ENCODE peak calls at places on chromosomes 12 and 14, in five cellular contexts. U, C, D, A and Q are unnamed samples.

GRCh38 chr12:18799561-18799960 is 61.6 kb downstream of the CAPZA3 start:
- DNase-seq in C (no peak), D (no peak), U (no peak), A (no peak), Q (no peak)

GRCh38 chr14:95043732-95044462 is 113.4 kb downstream of the DICER1 start:
- DNase-seq in D (no peak), A (no peak), U (no peak), C (no peak), Q (no peak)

GRCh38 chr12:68812553-68813241 is 4.7 kb downstream of the MDM2 start:
- DNase-seq in A (no peak), U (no peak), C (no peak), D (no peak), Q (no peak)

GRCh38 chr14:68084256-68084655 is 264.7 kb downstream of the RAD51B start:
- DNase-seq in D (no peak), U (no peak), C (no peak), A (no peak), Q (no peak)

GRCh38 chr12:98352218-98352811 is 163.1 kb upstream of the TMPO start:
- DNase-seq in D (no peak), A (no peak), U (peak; percentile 42), C (no peak), Q (no peak)

GRCh38 chr14:65223636-65224035 is 121.3 kb upstream of the MAX start:
- DNase-seq in A (no peak), D (no peak), U (no peak), C (no peak), Q (no peak)

GRCh38 chr14:50859296-50859624 is 12.6 kb upstream of the ABHD12B start:
- DNase-seq in C (no peak), D (no peak), A (no peak), U (no peak), Q (no peak)

GRCh38 chr12:112852127-112852526 is 54.6 kb upstream of the OAS1 start:
- DNase-seq in C (no peak), A (no peak), U (no peak), D (no peak), Q (no peak)

GRCh38 chr12:81992461-81992860 is 233.3 kb upstream of the PPFIA2 start:
- DNase-seq in C (no peak), D (peak; percentile 24), U (no peak), A (no peak), Q (peak; percentile 58)

GRCh38 chr12:3647504-3647903 is 105.4 kb downstream of the CRACR2A start:
- DNase-seq in A (no peak), D (no peak), C (no peak), U (no peak), Q (no peak)

GRCh38 chr12:3641428-3641883 is 111.5 kb downstream of the CRACR2A start:
- DNase-seq in C (no peak), D (no peak), A (no peak), U (no peak), Q (no peak)

GRCh38 chr12:3646561-3647241 is 106.2 kb downstream of the CRACR2A start:
- DNase-seq in U (no peak), A (no peak), D (no peak), C (no peak), Q (no peak)

GRCh38 chr12:3644103-3644502 is 108.8 kb downstream of the CRACR2A start:
- DNase-seq in U (no peak), C (no peak), A (no peak), D (no peak), Q (no peak)
- TF ChIP-seq CTCF in U (no peak), C (no peak), A (no peak), D (no peak), Q (no peak)

GRCh38 chr12:125185740-125186470 is 120.7 kb downstream of the AACS start:
- DNase-seq in C (peak; percentile 65), D (peak; percentile 80), A (peak; percentile 81), U (peak; percentile 80), Q (peak; percentile 52)
- TF ChIP-seq CTCF in C (peak; percentile 21), D (peak; percentile 35), A (no peak), U (peak; percentile 20), Q (no peak)

DNA sequence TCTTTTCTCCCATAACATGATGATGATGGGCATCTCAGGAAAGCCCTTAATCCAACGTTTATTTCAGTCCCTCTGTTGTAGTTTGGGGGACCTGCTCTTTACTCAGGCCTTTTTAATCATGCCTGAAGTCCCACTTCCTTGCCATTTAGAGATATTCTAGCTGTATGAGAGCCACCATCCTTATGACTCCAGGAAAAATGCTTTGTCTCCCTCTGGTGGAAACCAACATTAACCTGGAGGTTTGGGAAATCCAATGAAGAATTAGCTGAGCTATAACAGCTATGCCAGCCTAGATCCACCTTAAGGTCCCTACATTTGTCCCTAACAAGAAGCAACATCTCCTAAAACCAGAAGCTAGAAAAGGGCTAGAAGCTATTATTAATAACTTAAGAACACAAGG is 1399.1 kb downstream of the LRFN5 start:
- DNase-seq in C (no peak), D (no peak), A (no peak), U (no peak), Q (no peak)
- TF ChIP-seq CTCF in C (no peak), D (no peak), A (no peak), U (no peak), Q (no peak)

GRCh38 chr12:25975179-25975578 is 16.7 kb downstream of the RASSF8 start:
- DNase-seq in C (no peak), D (no peak), A (no peak), U (no peak), Q (no peak)

GRCh38 chr12:25976289-25976688 is 17.8 kb downstream of the RASSF8 start:
- DNase-seq in C (no peak), D (no peak), U (no peak), A (no peak), Q (no peak)

GRCh38 chr12:25977047-25977446 is 18.6 kb downstream of the RASSF8 start:
- DNase-seq in D (no peak), A (no peak), U (no peak), C (no peak), Q (no peak)

GRCh38 chr12:25972783-25973182 is 14.3 kb downstream of the RASSF8 start:
- DNase-seq in D (no peak), C (no peak), A (no peak), U (no peak), Q (no peak)

GRCh38 chr12:25975682-25976081 is 17.2 kb downstream of the RASSF8 start:
- DNase-seq in C (no peak), U (no peak), D (no peak), A (no peak), Q (no peak)
- TF ChIP-seq CTCF in C (no peak), U (no peak), D (no peak), A (no peak), Q (no peak)